ENCODE peak calls at places on chromosomes 6 and 20, in seven cellular contexts. M is CD8-positive, alpha-beta memory T cell; H is OCI-LY7; C is GM23338; E is SJCRH30; L is left ventricle myocardium inferior; G is Peyer's patch. W is an unnamed sample.
A peak's percentile ranks its signal among the peaks of the same experiment; 100 is the strongest.

GRCh38 chr6:93985953-93986352 is 566.6 kb upstream of the EPHA7 start:
- DNase-seq in M (no peak), H (no peak), G (no peak), E (no peak), C (no peak), L (no peak), W (no peak)

GRCh38 chr20:46558511-46558959 is 8.1 kb upstream of the OCSTAMP start:
- DNase-seq in M (no peak), G (no peak), E (peak; percentile 64), L (no peak), C (no peak), H (no peak), W (peak; percentile 30)

GRCh38 chr6:7590918-7591302 is 912 bp downstream of the SNRNP48 start:
- DNase-seq in G (no peak), L (peak; percentile 27), C (peak; percentile 17), H (no peak), E (no peak), M (no peak), W (no peak)

GRCh38 chr6:113690255-113690956 is 166.7 kb upstream of the MARCKS start:
- DNase-seq in E (peak; percentile 26), G (no peak), L (no peak), C (no peak), H (no peak), M (no peak), W (no peak)

GRCh38 chr6:28491984-28492317 is 23.6 kb downstream of the GPX6 start:
- DNase-seq in E (no peak), G (no peak), L (no peak), H (no peak), M (no peak), C (no peak), W (no peak)

GRCh38 chr6:140957334-140957733 is 1175.4 kb upstream of the GJE1 start:
- DNase-seq in C (no peak), M (no peak), G (no peak), L (no peak), E (no peak), H (no peak), W (no peak)

GRCh38 chr20:17963114-17963897 is 5.3 kb downstream of the SNX5 start:
- DNase-seq in E (no peak), H (no peak), C (no peak), L (no peak), M (no peak), G (no peak), W (no peak)

GRCh38 chr6:141598487-141598886 is 534.2 kb upstream of the GJE1 start:
- DNase-seq in H (no peak), L (no peak), M (no peak), C (no peak), E (no peak), G (no peak), W (no peak)

GRCh38 chr6:142740449-142740848 is 204.5 kb downstream of the HIVEP2 start:
- DNase-seq in M (no peak), H (no peak), C (no peak), E (no peak), L (no peak), G (no peak), W (no peak)

GRCh38 chr6:130412556-130413290 is 46.9 kb downstream of the TMEM200A start:
- DNase-seq in H (no peak), E (no peak), M (no peak), C (no peak), L (no peak), G (no peak), W (no peak)

GRCh38 chr6:380234-381218 is 11.0 kb upstream of the IRF4 start:
- DNase-seq in E (no peak), L (no peak), H (no peak), C (no peak), G (no peak), M (no peak), W (no peak)

GRCh38 chr20:11332376-11332775 is 585.3 kb upstream of the BTBD3 start:
- DNase-seq in C (no peak), M (no peak), G (no peak), L (no peak), H (no peak), E (no peak), W (no peak)

GRCh38 chr6:144264270-144265060 is 20.7 kb upstream of the UTRN start:
- DNase-seq in L (no peak), M (no peak), E (peak; percentile 77), C (peak; percentile 60), G (no peak), H (no peak), W (peak; percentile 44)

GRCh38 chr20:12056836-12057235 is 139.1 kb downstream of the BTBD3 start:
- DNase-seq in L (no peak), H (no peak), E (peak; percentile 11), G (no peak), C (no peak), M (no peak), W (no peak)

GRCh38 chr20:53611449-53611894 is 17.8 kb upstream of the ZNF217 start:
- DNase-seq in M (no peak), L (no peak), C (peak; percentile 78), H (peak; percentile 34), E (peak; percentile 91), G (no peak), W (no peak)

GRCh38 chr6:34610819-34611477 is 54.8 kb upstream of the SPDEF start:
- DNase-seq in C (no peak), H (no peak), L (no peak), E (no peak), G (no peak), M (no peak), W (no peak)

GRCh38 chr6:142592876-142593275 is 291.1 kb downstream of the ADGRG6 start:
- DNase-seq in G (no peak), E (no peak), M (no peak), H (no peak), C (no peak), L (no peak), W (no peak)

GRCh38 chr6:700490-700889 is 7.6 kb upstream of the EXOC2 start:
- DNase-seq in M (no peak), H (no peak), E (no peak), G (no peak), L (no peak), C (no peak), W (no peak)

GRCh38 chr6:32668226-32668747 is 1.8 kb upstream of the HLA-DQB1 start:
- DNase-seq in H (peak; percentile 83), L (no peak), M (peak; percentile 36), E (no peak), G (no peak), C (peak; percentile 74), W (peak; percentile 58)

GRCh38 chr6:14520536-14520935 is 403.0 kb downstream of the CD83 start:
- DNase-seq in E (no peak), M (no peak), G (no peak), H (no peak), C (no peak), L (no peak), W (no peak)

GRCh38 chr20:23061713-23062561 is 12.5 kb upstream of the THBD start:
- DNase-seq in G (no peak), E (peak; percentile 85), M (no peak), L (peak; percentile 44), C (peak; percentile 78), H (peak; percentile 6), W (no peak)
- H3K27ac ChIP-seq in G (peak overlapping the region; percentile 16), E (peak overlapping the region; percentile 53), M (no peak overlapping the region), L (peak overlapping the region; percentile 68), C (no peak overlapping the region), H (no peak overlapping the region), W (peak overlapping the region; percentile 34)

GRCh38 chr6:89413006-89413400 is 930 bp upstream of the RRAGD start:
- DNase-seq in E (no peak), M (no peak), G (no peak), C (no peak), L (no peak), H (no peak), W (no peak)

GRCh38 chr6:89411019-89411268 is 1.1 kb downstream of the RRAGD start:
- DNase-seq in E (no peak), G (no peak), M (no peak), C (peak; percentile 39), L (no peak), H (peak; percentile 24), W (no peak)

GRCh38 chr6:89414215-89414614 is 2.1 kb upstream of the RRAGD start:
- DNase-seq in E (peak; percentile 19), C (no peak), L (no peak), H (no peak), M (no peak), G (no peak), W (no peak)

GRCh38 chr6:89411269-89412070 is 603 bp downstream of the RRAGD start:
- DNase-seq in C (peak; percentile 76), E (peak; percentile 86), L (peak; percentile 44), G (peak; percentile 51), M (peak; percentile 18), H (peak; percentile 53), W (peak; percentile 48)

GRCh38 chr6:89412071-89413005 is at the start of gene RRAGD:
- DNase-seq in L (peak; percentile 78), H (peak; percentile 74), G (peak; percentile 64), E (peak; percentile 77), M (peak; percentile 47), C (peak; percentile 70), W (peak; percentile 80)
- H3K27ac ChIP-seq in L (peak within 1 kb of the TSS; percentile 91), H (peak within 1 kb of the TSS; percentile 12), G (no peak within 1 kb of the TSS), E (peak within 1 kb of the TSS; percentile 89), M (peak within 1 kb of the TSS; percentile 15), C (no peak within 1 kb of the TSS), W (peak within 1 kb of the TSS; percentile 92)

GRCh38 chr20:57459897-57460663 is 64.9 kb downstream of the CTCFL start:
- DNase-seq in M (no peak), L (no peak), C (no peak), E (no peak), H (no peak), G (no peak), W (no peak)
- H3K27ac ChIP-seq in M (no peak overlapping the region), L (peak overlapping the region; percentile 54), C (no peak overlapping the region), E (no peak overlapping the region), H (no peak overlapping the region), G (no peak overlapping the region), W (no peak overlapping the region)

GRCh38 chr6:109315331-109316129 is 66.7 kb downstream of the CD164 start:
- DNase-seq in H (no peak), L (no peak), C (no peak), M (no peak), E (no peak), G (no peak), W (no peak)
- H3K27ac ChIP-seq in H (no peak overlapping the region), L (no peak overlapping the region), C (no peak overlapping the region), M (no peak overlapping the region), E (no peak overlapping the region), G (no peak overlapping the region), W (no peak overlapping the region)

W was measured in lung.